ENCODE peak calls at places on chromosomes 11 and 22, in five cellular contexts. C is thoracic aorta, H is activated B cell treated with CpG ODN at 0.5 μM for 24 hours, Q is mammary epithelial cell, B is AG09319. E is an unnamed sample.

GRCh38 chr11:10650630-10651029 is 42.9 kb downstream of the IRAG1 start:
- DNase-seq in B (no peak), H (no peak), Q (no peak), C (no peak), E (peak; percentile 55)

GRCh38 chr11:125465254-125465653 is 30.8 kb downstream of the FEZ1 start:
- DNase-seq in B (no peak), H (no peak), C (no peak), Q (no peak), E (no peak)

GRCh38 chr11:133697603-133698002 is 147.7 kb downstream of the SPATA19 start:
- DNase-seq in B (no peak), H (no peak), Q (no peak), C (no peak), E (no peak)

GRCh38 chr11:73262851-73263495 is 9.2 kb upstream of the P2RY6 start:
- DNase-seq in Q (peak; percentile 57), H (no peak), C (no peak), B (no peak), E (no peak)

GRCh38 chr11:133966924-133967598 is 10.3 kb upstream of the IGSF9B start:
- DNase-seq in B (no peak), H (no peak), Q (no peak), C (no peak), E (no peak)

GRCh38 chr11:66154109-66154508 is 84.0 kb downstream of the PACS1 start:
- DNase-seq in C (no peak), H (no peak), Q (no peak), B (no peak), E (no peak)

GRCh38 chr22:41230399-41230785 is 10.3 kb downstream of the CHADL start:
- DNase-seq in Q (no peak), B (no peak), C (no peak), H (no peak), E (no peak)

GRCh38 chr11:128593281-128593680 is 5.9 kb upstream of the ETS1 start:
- DNase-seq in C (no peak), H (no peak), Q (no peak), B (no peak), E (peak; percentile 51)

GRCh38 chr11:132744771-132745170 is 787.5 kb downstream of the OPCML start:
- DNase-seq in B (no peak), C (no peak), H (no peak), Q (no peak), E (no peak)

GRCh38 chr11:34654491-34655334 is 33.8 kb downstream of the EHF start:
- DNase-seq in H (no peak), B (peak; percentile 42), Q (peak; percentile 71), C (no peak), E (no peak)

GRCh38 chr11:92240946-92241345 is 16.3 kb downstream of the FAT3 start:
- DNase-seq in Q (no peak), H (no peak), B (no peak), C (no peak), E (no peak)

GRCh38 chr11:34345012-34345804 is 12.6 kb downstream of the ABTB2 start:
- DNase-seq in C (no peak), H (no peak), B (no peak), Q (peak; percentile 87), E (no peak)

GRCh38 chr11:67230886-67231285 is 35.4 kb upstream of the GRK2 start:
- DNase-seq in C (no peak), H (no peak), Q (no peak), B (no peak), E (no peak)

GRCh38 chr22:41862160-41862529 is 29.2 kb downstream of the SREBF2 start:
- DNase-seq in B (no peak), C (no peak), Q (peak; percentile 34), H (no peak), E (no peak)

GRCh38 chr11:6357222-6357621 is 33.1 kb upstream of the SMPD1 start:
- DNase-seq in Q (peak; percentile 89), H (no peak), C (peak; percentile 76), B (peak; percentile 73), E (no peak)

GRCh38 chr11:71333473-71333872 is 81.1 kb upstream of the SHANK2 start:
- DNase-seq in C (no peak), Q (no peak), B (no peak), H (no peak), E (no peak)

GRCh38 chr22:21984793-21985192 is 2.2 kb upstream of the TOP3B start:
- DNase-seq in B (no peak), H (no peak), C (no peak), Q (peak; percentile 35), E (no peak)

GRCh38 chr11:119566299-119566698 is 143.3 kb upstream of the THY1 start:
- DNase-seq in H (no peak), C (no peak), Q (no peak), B (no peak), E (no peak)

GRCh38 chr11:10900686-10901415 is 43.0 kb upstream of the ZBED5 start:
- DNase-seq in C (no peak), B (no peak), H (no peak), Q (peak; percentile 87), E (no peak)

GRCh38 chr11:118608268-118609214 is 1.1 kb downstream of the PHLDB1 start:
- DNase-seq in H (peak; percentile 64), B (peak; percentile 73), C (no peak), Q (peak; percentile 40), E (no peak)

GRCh38 chr11:36757122-36757521 is 159.1 kb upstream of the RAG2 start:
- DNase-seq in H (no peak), C (no peak), Q (no peak), B (no peak), E (no peak)

GRCh38 chr11:100810146-100810545 is 123.1 kb downstream of the ARHGAP42 start:
- DNase-seq in H (no peak), Q (peak; percentile 70), C (no peak), B (no peak), E (no peak)

GRCh38 chr11:10147195-10147594 is 146.8 kb downstream of the SBF2 start:
- DNase-seq in C (no peak), H (no peak), Q (no peak), B (no peak), E (no peak)

GRCh38 chr11:111229604-111230003 is 15.9 kb upstream of the POU2AF2 start:
- DNase-seq in Q (no peak), H (no peak), B (no peak), C (no peak), E (no peak)

GRCh38 chr22:27241430-27242110 is 560.0 kb downstream of the MN1 start:
- DNase-seq in Q (no peak), B (no peak), C (no peak), H (no peak), E (peak; percentile 68)

GRCh38 chr11:67275606-67276409 is 9.5 kb downstream of the GRK2 start:
- DNase-seq in C (no peak), Q (no peak), B (no peak), H (peak; percentile 18), E (no peak)

GRCh38 chr11:130096823-130097222 is 27.1 kb downstream of the APLP2 start:
- DNase-seq in B (no peak), C (no peak), H (no peak), Q (no peak), E (no peak)

GRCh38 chr11:118437046-118437735 is 899 bp downstream of the KMT2A start:
- DNase-seq in B (no peak), Q (peak; percentile 59), C (no peak), H (peak; percentile 29), E (no peak)

GRCh38 chr22:31179345-31179744 is 19.4 kb downstream of the RNF185 start:
- DNase-seq in C (no peak), B (no peak), H (no peak), Q (peak; percentile 67), E (no peak)

GRCh38 chr11:57474017-57474750 is 13.9 kb downstream of the RTN4RL2 start:
- DNase-seq in Q (no peak), B (no peak), C (no peak), H (no peak), E (no peak)

GRCh38 chr11:64076764-64077163 is 41.0 kb downstream of the FLRT1 start:
- DNase-seq in H (no peak), C (no peak), B (no peak), Q (no peak), E (no peak)

GRCh38 chr11:56817661-56818060 is 69.2 kb upstream of the OR9G4 start:
- DNase-seq in B (no peak), C (no peak), Q (peak; percentile 41), H (no peak), E (no peak)

GRCh38 chr22:32378703-32379272 is 21.1 kb downstream of the RFPL3 start:
- DNase-seq in C (no peak), B (no peak), H (no peak), Q (peak; percentile 31), E (no peak)
- TF ChIP-seq CTCF in C (no peak), B (peak; percentile 41), H (no peak), Q (peak; percentile 86), E (peak; percentile 79)

GRCh38 chr22:42910221-42910942 is 53.3 kb upstream of the ARFGAP3 start:
- DNase-seq in H (no peak), Q (no peak), C (no peak), B (no peak), E (no peak)
- TF ChIP-seq CTCF in H (no peak), Q (no peak), C (no peak), B (no peak), E (no peak)

GRCh38 chr22:47341464-47341863 is 579.0 kb downstream of the TBC1D22A start:
- DNase-seq in H (no peak), B (no peak), C (no peak), Q (no peak), E (no peak)
- TF ChIP-seq CTCF in H (no peak), B (no peak), C (no peak), Q (no peak), E (no peak)

DNA sequence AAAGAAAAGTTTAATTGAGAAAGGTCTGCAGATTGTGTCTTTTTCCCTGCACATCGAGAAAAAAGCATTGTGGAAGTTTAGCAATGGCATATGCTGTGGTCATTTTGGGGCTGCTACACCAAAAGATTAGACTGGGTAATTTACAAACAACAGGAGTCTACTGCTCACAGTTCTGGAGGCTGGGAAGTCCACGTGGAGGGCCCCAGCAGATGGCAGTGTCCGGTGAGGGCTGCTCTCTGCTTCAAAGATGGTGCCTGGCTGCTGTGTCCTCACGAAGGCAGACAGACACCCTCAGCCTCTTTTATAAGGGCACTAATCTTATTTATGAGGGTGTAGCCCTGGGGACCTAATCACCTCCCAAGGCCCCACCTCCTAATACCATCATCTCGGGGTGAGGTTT is 21.1 kb downstream of the PHF21B start:
- DNase-seq in B (no peak), Q (no peak), H (no peak), C (no peak), E (no peak)
- TF ChIP-seq CTCF in B (no peak), Q (peak; percentile 33), H (no peak), C (no peak), E (no peak)

GRCh38 chr11:2389344-2390026 is 11.1 kb upstream of the TSSC4 start:
- DNase-seq in B (no peak), Q (no peak), H (no peak), C (no peak), E (no peak)
- TF ChIP-seq CTCF in B (no peak), Q (no peak), H (no peak), C (no peak), E (peak; percentile 42)

DNA sequence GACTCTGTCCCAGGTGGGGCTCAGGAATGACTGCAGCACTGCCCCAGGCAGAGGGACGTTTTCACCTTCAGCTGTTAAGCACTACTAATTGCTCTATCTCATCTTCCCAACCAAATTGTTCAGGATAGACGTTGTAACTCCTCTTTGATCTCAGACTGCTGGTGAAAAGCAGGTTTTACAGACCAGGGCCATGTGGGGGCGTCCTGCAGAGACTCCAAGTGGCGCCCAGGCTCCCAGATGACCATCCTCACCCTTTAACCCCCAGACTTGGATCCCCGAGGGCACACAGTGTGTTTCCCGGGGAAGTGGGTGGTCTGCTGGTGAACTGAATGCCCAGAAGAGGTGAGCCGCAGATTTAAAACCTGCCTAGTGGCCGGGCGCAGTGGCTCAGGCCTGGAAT is 23.9 kb downstream of the FADD start:
- DNase-seq in C (no peak), Q (no peak), H (no peak), B (no peak), E (no peak)
- TF ChIP-seq CTCF in C (no peak), Q (peak; percentile 46), H (no peak), B (peak; percentile 15), E (peak; percentile 34)